ENCODE peak calls at places on chromosomes 5 and 9, in ten cellular contexts. K is osteocyte; I is GM19239; Z is midbrain; T is stimulated activated naive CD4-positive, alpha-beta T cell; U is AG20443; E is renal cortical epithelial cell; J is activated CD4-positive, alpha-beta memory T cell treated with anti-CD3 and anti-CD28 coated beads for 36 hours; N is stimulated activated CD8-positive, alpha-beta memory T cell treated with anti-CD3 and anti-CD28 coated beads, Interleukin-12 subunit alpha, Interleukin-12 subunit beta, amount 100 ng/mL, for 1 hour; S is NCI-H2107. W is an unnamed sample.

GRCh38 chr5:95410269-95410668 is 19.1 kb downstream of the FAM81B start:
- DNase-seq in S (no peak), E (no peak), J (no peak), I (no peak), N (no peak), K (no peak), Z (no peak), U (no peak), T (no peak), W (peak; percentile 75)

GRCh38 chr9:77839459-77840140 is 191.5 kb upstream of the GNA14 start:
- DNase-seq in K (no peak), U (peak; percentile 47), N (no peak), S (no peak), I (no peak), Z (no peak), E (peak; percentile 93), T (no peak), J (no peak), W (no peak)

GRCh38 chr5:148957591-148958202 is 105.2 kb downstream of the SH3TC2 start:
- DNase-seq in K (no peak), N (peak; percentile 23), J (peak; percentile 60), Z (peak; percentile 4), T (peak; percentile 16), S (no peak), E (no peak), I (peak; percentile 31), U (peak; percentile 53), W (no peak)

GRCh38 chr9:131622536-131622935 is 77.2 kb downstream of the PRRT1B start:
- DNase-seq in E (no peak), J (no peak), N (no peak), U (no peak), Z (no peak), K (no peak), S (no peak), I (no peak), T (no peak), W (no peak)

GRCh38 chr9:96302021-96302420 is at the start of gene HSD17B3:
- DNase-seq in J (no peak), I (no peak), S (no peak), N (no peak), E (no peak), K (no peak), T (no peak), U (no peak), Z (no peak), W (no peak)

GRCh38 chr9:107732781-107733529 is 243.4 kb upstream of the KLF4 start:
- DNase-seq in I (no peak), N (no peak), U (peak; percentile 57), T (no peak), K (no peak), Z (peak; percentile 33), E (peak; percentile 85), S (no peak), J (no peak), W (peak; percentile 67)

GRCh38 chr5:36078430-36078829 is 11.7 kb upstream of the UGT3A2 start:
- DNase-seq in Z (no peak), U (no peak), T (no peak), J (no peak), S (no peak), K (no peak), I (no peak), E (no peak), N (no peak), W (no peak)

GRCh38 chr9:14136047-14136446 is 177.9 kb downstream of the NFIB start:
- DNase-seq in E (no peak), S (no peak), K (no peak), Z (no peak), J (no peak), U (no peak), T (no peak), I (no peak), N (no peak), W (no peak)

GRCh38 chr5:15105799-15106393 is 234.3 kb upstream of the ANKH start:
- DNase-seq in E (peak; percentile 39), K (no peak), Z (peak; percentile 56), S (peak; percentile 5), U (peak; percentile 79), N (no peak), T (peak; percentile 3), J (peak; percentile 40), I (peak; percentile 45), W (peak; percentile 50)

GRCh38 chr9:135345775-135346433 is 133.7 kb upstream of the PPP1R26 start:
- DNase-seq in K (no peak), N (no peak), J (no peak), U (no peak), Z (no peak), E (no peak), S (no peak), I (no peak), T (no peak), W (no peak)

GRCh38 chr5:96150007-96150406 is 188.4 kb upstream of the ELL2 start:
- DNase-seq in J (no peak), E (no peak), T (no peak), Z (no peak), U (no peak), N (no peak), S (no peak), I (no peak), K (no peak), W (no peak)

GRCh38 chr5:150033334-150033733 is 32.8 kb downstream of the HMGXB3 start:
- DNase-seq in J (no peak), I (no peak), Z (no peak), K (no peak), N (no peak), U (no peak), E (no peak), T (no peak), S (no peak), W (no peak)

GRCh38 chr5:57841671-57842375 is 359.2 kb upstream of the ACTBL2 start:
- DNase-seq in U (peak; percentile 90), Z (no peak), J (no peak), K (no peak), N (no peak), I (no peak), S (no peak), T (no peak), E (peak; percentile 98), W (no peak)

GRCh38 chr9:97615439-97616072 is 17.6 kb downstream of the TSTD2 start:
- DNase-seq in S (peak; percentile 27), N (peak; percentile 43), E (peak; percentile 67), J (peak; percentile 64), K (peak; percentile 83), I (no peak), U (peak; percentile 71), Z (peak; percentile 78), T (peak; percentile 47), W (peak; percentile 89)

GRCh38 chr5:124349931-124350330 is 396.5 kb downstream of the ZNF608 start:
- DNase-seq in Z (no peak), N (no peak), E (no peak), T (no peak), I (no peak), S (no peak), U (no peak), J (no peak), K (no peak), W (no peak)

GRCh38 chr5:96628406-96628805 is 33.8 kb upstream of the CAST start:
- DNase-seq in N (no peak), Z (no peak), T (no peak), E (no peak), U (no peak), I (no peak), J (no peak), S (no peak), K (no peak), W (no peak)